ENCODE peak calls at places on chromosomes 16 and 17, in six cellular contexts. S, N, G, P, T and O are unnamed samples.

GRCh38 chr16:354971-355441 is 2.5 kb upstream of the AXIN1 start:
- DNase-seq in N (no peak), S (no peak), G (no peak), P (no peak), T (no peak), O (no peak)

GRCh38 chr17:13650096-13650675 is 48.5 kb upstream of the HS3ST3A1 start:
- DNase-seq in S (no peak), N (peak; percentile 5), G (no peak), P (no peak), T (no peak), O (no peak)

GRCh38 chr17:13750783-13751484 is 149.2 kb upstream of the HS3ST3A1 start:
- DNase-seq in P (no peak), T (peak; percentile 74), S (no peak), G (no peak), N (peak; percentile 4), O (no peak)

GRCh38 chr17:82893779-82894178 is 54.0 kb upstream of the ZNF750 start:
- DNase-seq in N (no peak), T (no peak), P (no peak), S (no peak), G (no peak), O (no peak)

GRCh38 chr17:29073045-29073444 is 30.1 kb downstream of the PIPOX start:
- DNase-seq in P (no peak), N (no peak), G (no peak), T (no peak), S (no peak), O (no peak)

GRCh38 chr17:7586673-7587419 is 3.0 kb downstream of the SOX15 start:
- DNase-seq in P (no peak), N (peak; percentile 74), G (no peak), S (no peak), T (no peak), O (no peak)

GRCh38 chr17:6496116-6496481 is 51.8 kb downstream of the PIMREG start:
- DNase-seq in T (peak; percentile 52), G (peak; percentile 5), P (no peak), N (no peak), S (peak; percentile 63), O (no peak)

GRCh38 chr16:57824880-57825279 is 22.6 kb upstream of the KIFC3 start:
- DNase-seq in N (no peak), S (no peak), G (no peak), P (no peak), T (no peak), O (no peak)

GRCh38 chr17:37060966-37061365 is 112.2 kb downstream of the AATF start:
- DNase-seq in N (no peak), G (no peak), S (no peak), T (no peak), P (no peak), O (no peak)

GRCh38 chr16:61909074-61909473 is 127.2 kb downstream of the CDH8 start:
- DNase-seq in T (no peak), N (no peak), P (no peak), G (no peak), S (no peak), O (peak; percentile 67)

GRCh38 chr16:89687092-89687940 is 827 bp downstream of the CDK10 start:
- DNase-seq in N (peak; percentile 91), S (peak; percentile 48), T (no peak), G (no peak), P (no peak), O (no peak)

DNA sequence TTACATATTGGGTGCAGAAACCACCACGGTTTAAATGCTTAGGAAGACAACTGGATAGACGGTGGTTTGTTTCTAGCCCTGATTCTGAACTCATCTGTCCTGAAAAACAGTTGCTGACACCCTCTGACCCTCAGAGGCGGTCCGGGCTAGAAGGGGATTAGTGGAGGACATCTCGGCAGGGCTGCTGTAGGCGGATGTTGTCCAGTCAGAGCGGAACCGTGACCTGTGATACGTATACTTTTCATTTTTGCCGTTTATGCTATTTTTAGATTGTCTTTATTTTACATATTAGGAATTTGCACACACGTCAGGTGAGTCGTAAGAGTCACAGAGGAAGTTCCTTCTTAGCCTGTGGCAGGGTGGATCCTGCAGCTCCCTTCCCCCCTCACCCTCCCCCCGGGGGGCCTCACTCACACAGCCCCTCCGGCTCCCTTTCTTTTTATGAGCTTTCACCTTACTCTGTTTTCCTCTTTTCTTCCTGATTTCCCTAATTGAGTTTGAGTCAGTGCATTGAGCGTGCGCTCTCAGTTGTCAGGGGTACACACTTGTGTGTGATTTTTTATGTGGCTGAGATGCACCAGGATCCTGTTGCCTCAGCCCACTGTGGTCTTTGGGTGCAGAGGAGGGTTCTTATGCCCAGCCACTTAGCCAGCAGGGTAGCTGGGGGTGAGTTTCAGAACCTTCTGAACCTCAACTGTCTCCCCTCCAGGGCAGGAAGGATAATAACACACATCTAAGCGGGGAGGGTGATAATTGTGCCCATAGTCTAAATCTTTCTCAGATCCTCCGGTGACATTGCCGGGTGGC is 211.1 kb upstream of the CHMP6 start:
- DNase-seq in P (no peak), T (peak; percentile 79), S (peak; percentile 45), G (no peak), N (no peak), O (no peak)
- H3K4me3 ChIP-seq in P (no peak overlapping the region), T (peak overlapping the region; percentile 51), S (no peak overlapping the region), G (no peak overlapping the region), N (no peak overlapping the region), O (peak overlapping the region; percentile 4)

DNA sequence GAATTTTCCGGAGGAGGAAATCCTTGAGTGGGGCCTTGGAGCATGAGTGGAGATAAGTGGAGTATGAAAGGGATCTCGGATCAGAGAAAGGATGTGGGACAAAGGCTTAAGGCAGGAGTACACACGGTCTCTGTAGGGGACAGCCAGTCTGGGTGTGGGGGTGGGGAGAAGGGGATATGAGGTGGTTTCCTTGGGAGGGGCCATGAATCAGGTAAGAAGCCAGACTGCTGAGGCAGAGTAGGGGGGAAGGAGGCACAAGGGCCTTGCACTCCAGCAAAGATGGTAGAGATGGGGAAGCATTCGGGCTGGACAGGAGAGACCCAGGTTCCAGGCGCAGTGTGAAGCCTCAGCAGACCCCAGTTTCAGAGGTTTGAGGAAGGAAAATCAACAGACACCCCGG is 1.6 kb downstream of the HSD11B2 start:
- DNase-seq in N (peak; percentile 55), G (no peak), T (no peak), P (no peak), S (no peak), O (no peak)
- H3K4me3 ChIP-seq in N (peak overlapping the region; percentile 63), G (no peak overlapping the region), T (no peak overlapping the region), P (no peak overlapping the region), S (no peak overlapping the region), O (no peak overlapping the region)

GRCh38 chr16:11056989-11057645 is 112.8 kb downstream of the CLEC16A start:
- DNase-seq in S (no peak), T (no peak), P (no peak), N (no peak), G (no peak), O (no peak)

GRCh38 chr16:11058820-11059219 is 114.5 kb downstream of the CLEC16A start:
- DNase-seq in P (no peak), S (no peak), N (peak; percentile 21), G (no peak), T (no peak), O (no peak)

GRCh38 chr16:11053916-11054460 is 109.6 kb downstream of the CLEC16A start:
- DNase-seq in N (no peak), G (no peak), S (no peak), T (no peak), P (no peak), O (no peak)

GRCh38 chr16:11057696-11058345 is 113.5 kb downstream of the CLEC16A start:
- DNase-seq in S (no peak), N (no peak), G (no peak), T (no peak), P (no peak), O (no peak)

DNA sequence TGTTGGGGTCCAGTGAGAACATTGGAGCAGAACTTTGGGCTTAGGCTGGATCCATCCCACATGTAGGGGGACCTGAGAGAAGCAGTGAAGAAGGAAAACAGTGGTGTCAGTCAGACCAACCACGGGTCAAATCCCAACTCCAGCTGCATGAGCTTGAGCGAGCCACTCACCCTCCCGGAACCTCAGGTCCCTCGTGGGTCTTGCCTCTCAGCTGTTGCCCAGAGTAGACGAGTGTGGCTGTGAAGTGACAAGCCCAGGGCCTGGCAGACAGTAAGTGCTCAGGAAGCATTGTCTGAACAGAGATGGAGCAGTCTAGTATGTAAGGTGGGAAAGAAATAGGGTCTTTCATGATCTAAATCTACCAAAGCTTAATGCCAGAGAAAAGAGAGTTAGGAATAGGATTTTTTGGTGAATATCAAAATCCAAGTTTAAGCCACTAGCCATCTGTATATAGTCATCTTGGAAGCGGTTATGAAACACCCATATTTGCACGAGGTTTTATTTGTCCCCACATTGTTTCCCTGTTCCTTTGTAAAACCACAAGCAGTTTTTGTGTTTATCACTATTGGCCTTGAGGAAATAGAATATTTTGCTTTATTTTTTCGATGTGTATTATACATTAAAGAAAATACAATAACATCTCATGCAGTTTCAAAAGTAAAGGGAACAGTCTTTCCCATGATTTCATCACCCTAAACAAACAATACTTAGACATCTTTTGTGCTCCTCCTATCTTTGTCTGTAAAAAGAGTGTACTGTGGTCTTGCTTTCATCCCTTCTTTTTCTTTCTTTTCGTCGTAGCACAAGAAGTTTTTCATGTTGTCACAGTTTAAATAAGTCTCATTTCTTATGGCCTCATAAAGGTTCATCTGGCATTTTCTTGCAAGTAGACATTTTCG is 112.0 kb downstream of the CLEC16A start:
- DNase-seq in S (no peak), N (no peak), T (no peak), P (no peak), G (no peak), O (no peak)
- H3K4me3 ChIP-seq in S (no peak overlapping the region), N (no peak overlapping the region), T (no peak overlapping the region), P (no peak overlapping the region), G (no peak overlapping the region), O (peak overlapping the region; percentile 9)

GRCh38 chr16:2467301-2468141 is 3.6 kb upstream of the NTN3 start:
- DNase-seq in G (peak; percentile 87), P (peak; percentile 80), N (peak; percentile 55), S (peak; percentile 84), T (peak; percentile 92), O (peak; percentile 38)
- H3K4me3 ChIP-seq in G (peak overlapping the region; percentile 50), P (peak overlapping the region; percentile 74), N (no peak overlapping the region), S (peak overlapping the region; percentile 47), T (no peak overlapping the region), O (peak overlapping the region; percentile 70)

GRCh38 chr16:64397042-64397441 is 724.8 kb downstream of the CDH11 start:
- DNase-seq in T (no peak), G (no peak), S (no peak), N (no peak), P (no peak), O (no peak)

GRCh38 chr16:64394061-64394460 is 727.8 kb downstream of the CDH11 start:
- DNase-seq in T (no peak), S (no peak), G (no peak), P (no peak), N (no peak), O (no peak)

GRCh38 chr16:64390102-64390501 is 731.8 kb downstream of the CDH11 start:
- DNase-seq in G (no peak), T (no peak), S (no peak), N (no peak), P (no peak), O (no peak)

GRCh38 chr16:64392456-64392855 is 729.4 kb downstream of the CDH11 start:
- DNase-seq in P (no peak), G (no peak), S (no peak), N (no peak), T (no peak), O (no peak)

GRCh38 chr16:64391009-64391663 is 730.7 kb downstream of the CDH11 start:
- DNase-seq in G (no peak), S (no peak), T (no peak), N (no peak), P (no peak), O (no peak)
- H3K4me3 ChIP-seq in G (peak overlapping the region; percentile 5), S (no peak overlapping the region), T (no peak overlapping the region), N (no peak overlapping the region), P (no peak overlapping the region), O (peak overlapping the region; percentile 53)